ENCODE peak calls at places on chromosomes 7 and 10, in five cellular contexts. One of them, this sample, is unnamed.

GRCh38 chr10:14553434-14553833 is 221.3 kb downstream of the FAM107B start:
- DNase-seq in ovary: no peak
- DNase-seq in sigmoid colon: no peak
- DNase-seq in CD8-positive, alpha-beta memory T cell: no peak
- DNase-seq in SK-N-SH: no peak
- DNase-seq in this sample: no peak

GRCh38 chr10:650691-651615 is 38.5 kb downstream of the DIP2C start:
- DNase-seq in sigmoid colon: peak; percentile 77
- DNase-seq in ovary: no peak
- DNase-seq in SK-N-SH: no peak
- DNase-seq in CD8-positive, alpha-beta memory T cell: no peak
- DNase-seq in this sample: no peak

GRCh38 chr10:132309879-132310591 is 2.3 kb upstream of the STK32C start:
- DNase-seq in sigmoid colon: peak; percentile 57
- DNase-seq in SK-N-SH: no peak
- DNase-seq in CD8-positive, alpha-beta memory T cell: no peak
- DNase-seq in ovary: no peak
- DNase-seq in this sample: no peak

GRCh38 chr10:12041766-12042408 is 722 bp downstream of the UPF2 start:
- DNase-seq in sigmoid colon: no peak
- DNase-seq in ovary: no peak
- DNase-seq in SK-N-SH: no peak
- DNase-seq in CD8-positive, alpha-beta memory T cell: no peak
- DNase-seq in this sample: peak; percentile 13

GRCh38 chr7:140562921-140563600 is 77.6 kb downstream of the DENND2A start:
- DNase-seq in sigmoid colon: no peak
- DNase-seq in CD8-positive, alpha-beta memory T cell: no peak
- DNase-seq in SK-N-SH: no peak
- DNase-seq in ovary: no peak
- DNase-seq in this sample: no peak

GRCh38 chr7:26265061-26265460 is 26.6 kb upstream of the SNX10 start:
- DNase-seq in CD8-positive, alpha-beta memory T cell: no peak
- DNase-seq in SK-N-SH: no peak
- DNase-seq in sigmoid colon: no peak
- DNase-seq in ovary: no peak
- DNase-seq in this sample: no peak

GRCh38 chr10:69123306-69123746 is 652 bp upstream of the VPS26A start:
- DNase-seq in ovary: no peak
- DNase-seq in SK-N-SH: peak; percentile 72
- DNase-seq in CD8-positive, alpha-beta memory T cell: no peak
- DNase-seq in sigmoid colon: no peak
- DNase-seq in this sample: no peak

GRCh38 chr10:42635098-42635497 is 3.3 kb downstream of the ZNF33B start:
- DNase-seq in CD8-positive, alpha-beta memory T cell: no peak
- DNase-seq in sigmoid colon: no peak
- DNase-seq in SK-N-SH: no peak
- DNase-seq in ovary: no peak
- DNase-seq in this sample: no peak

GRCh38 chr7:32155712-32156111 is 85.5 kb upstream of the PDE1C start:
- DNase-seq in SK-N-SH: no peak
- DNase-seq in sigmoid colon: no peak
- DNase-seq in ovary: no peak
- DNase-seq in CD8-positive, alpha-beta memory T cell: no peak
- DNase-seq in this sample: no peak

GRCh38 chr7:11707606-11708193 is 124.3 kb downstream of the THSD7A start:
- DNase-seq in CD8-positive, alpha-beta memory T cell: no peak
- DNase-seq in sigmoid colon: no peak
- DNase-seq in SK-N-SH: no peak
- DNase-seq in ovary: no peak
- DNase-seq in this sample: no peak

GRCh38 chr10:70969188-70969587 is 80.8 kb upstream of the PCBD1 start:
- DNase-seq in CD8-positive, alpha-beta memory T cell: no peak
- DNase-seq in SK-N-SH: no peak
- DNase-seq in ovary: no peak
- DNase-seq in sigmoid colon: no peak
- DNase-seq in this sample: no peak

GRCh38 chr10:78377362-78377761 is 343.7 kb downstream of the RPS24 start:
- DNase-seq in CD8-positive, alpha-beta memory T cell: no peak
- DNase-seq in sigmoid colon: no peak
- DNase-seq in ovary: no peak
- DNase-seq in SK-N-SH: no peak
- DNase-seq in this sample: no peak

GRCh38 chr10:60230892-60231291 is 158.8 kb downstream of the ANK3 start:
- DNase-seq in CD8-positive, alpha-beta memory T cell: no peak
- DNase-seq in ovary: no peak
- DNase-seq in SK-N-SH: no peak
- DNase-seq in sigmoid colon: no peak
- DNase-seq in this sample: no peak

GRCh38 chr10:35643976-35644799 is 2.1 kb upstream of the FZD8 start:
- DNase-seq in SK-N-SH: no peak
- DNase-seq in CD8-positive, alpha-beta memory T cell: peak; percentile 4
- DNase-seq in ovary: peak; percentile 20
- DNase-seq in sigmoid colon: no peak
- DNase-seq in this sample: no peak

GRCh38 chr10:105210546-105210945 is 569.5 kb downstream of the SORCS3 start:
- DNase-seq in SK-N-SH: no peak
- DNase-seq in CD8-positive, alpha-beta memory T cell: no peak
- DNase-seq in ovary: no peak
- DNase-seq in sigmoid colon: no peak
- DNase-seq in this sample: no peak

GRCh38 chr10:71475243-71475871 is 78.6 kb downstream of the CDH23 start:
- DNase-seq in CD8-positive, alpha-beta memory T cell: no peak
- DNase-seq in SK-N-SH: no peak
- DNase-seq in ovary: peak; percentile 42
- DNase-seq in sigmoid colon: no peak
- DNase-seq in this sample: no peak

GRCh38 chr7:70920886-70921285 is 211.1 kb upstream of the GALNT17 start:
- DNase-seq in sigmoid colon: no peak
- DNase-seq in SK-N-SH: no peak
- DNase-seq in ovary: no peak
- DNase-seq in CD8-positive, alpha-beta memory T cell: no peak
- DNase-seq in this sample: no peak

GRCh38 chr10:4242561-4243035 is 457.6 kb upstream of the KLF6 start:
- DNase-seq in CD8-positive, alpha-beta memory T cell: no peak
- DNase-seq in sigmoid colon: peak; percentile 68
- DNase-seq in SK-N-SH: no peak
- DNase-seq in ovary: no peak
- DNase-seq in this sample: no peak

GRCh38 chr7:45259966-45260646 is 102.5 kb downstream of the RAMP3 start:
- DNase-seq in ovary: no peak
- DNase-seq in CD8-positive, alpha-beta memory T cell: peak; percentile 43
- DNase-seq in SK-N-SH: peak; percentile 86
- DNase-seq in sigmoid colon: no peak
- DNase-seq in this sample: peak; percentile 23

GRCh38 chr7:76063525-76063924 is 15.6 kb downstream of the MDH2 start:
- DNase-seq in sigmoid colon: no peak
- DNase-seq in ovary: no peak
- DNase-seq in CD8-positive, alpha-beta memory T cell: no peak
- DNase-seq in SK-N-SH: peak; percentile 60
- DNase-seq in this sample: no peak

GRCh38 chr10:132226586-132227405 is 40.0 kb downstream of the DPYSL4 start:
- DNase-seq in ovary: no peak
- DNase-seq in CD8-positive, alpha-beta memory T cell: no peak
- DNase-seq in sigmoid colon: no peak
- DNase-seq in SK-N-SH: no peak
- DNase-seq in this sample: no peak

GRCh38 chr7:68770649-68771048 is 827.6 kb upstream of the AUTS2 start:
- DNase-seq in CD8-positive, alpha-beta memory T cell: no peak
- DNase-seq in ovary: peak; percentile 17
- DNase-seq in sigmoid colon: no peak
- DNase-seq in SK-N-SH: peak; percentile 88
- DNase-seq in this sample: no peak

GRCh38 chr7:99374121-99375064 is at the start of gene ARPC1B:
- DNase-seq in sigmoid colon: peak; percentile 87
- DNase-seq in SK-N-SH: peak; percentile 99
- DNase-seq in ovary: peak; percentile 69
- DNase-seq in CD8-positive, alpha-beta memory T cell: peak; percentile 80
- DNase-seq in this sample: peak; percentile 58

GRCh38 chr7:101686030-101686429 is 56.9 kb upstream of the MYL10 start:
- DNase-seq in ovary: no peak
- DNase-seq in sigmoid colon: no peak
- DNase-seq in CD8-positive, alpha-beta memory T cell: no peak
- DNase-seq in SK-N-SH: no peak
- DNase-seq in this sample: no peak

GRCh38 chr10:35356725-35357092 is 20.4 kb downstream of the CCNY start:
- DNase-seq in sigmoid colon: no peak
- DNase-seq in ovary: no peak
- DNase-seq in SK-N-SH: no peak
- DNase-seq in CD8-positive, alpha-beta memory T cell: no peak
- DNase-seq in this sample: no peak

GRCh38 chr7:27905951-27906350 is 166.0 kb downstream of the TAX1BP1 start:
- DNase-seq in SK-N-SH: no peak
- DNase-seq in ovary: no peak
- DNase-seq in CD8-positive, alpha-beta memory T cell: no peak
- DNase-seq in sigmoid colon: no peak
- DNase-seq in this sample: no peak

GRCh38 chr7:91656486-91657237 is 223.8 kb downstream of the MTERF1 start:
- DNase-seq in sigmoid colon: no peak
- DNase-seq in ovary: no peak
- DNase-seq in CD8-positive, alpha-beta memory T cell: no peak
- DNase-seq in SK-N-SH: no peak
- DNase-seq in this sample: no peak

GRCh38 chr7:3722396-3722846 is 421.4 kb downstream of the SDK1 start:
- DNase-seq in SK-N-SH: peak; percentile 50
- DNase-seq in ovary: peak; percentile 28
- DNase-seq in sigmoid colon: no peak
- DNase-seq in CD8-positive, alpha-beta memory T cell: no peak
- DNase-seq in this sample: no peak

GRCh38 chr7:106813705-106814305 is 51.3 kb upstream of the PIK3CG start:
- DNase-seq in ovary: no peak
- DNase-seq in SK-N-SH: no peak
- DNase-seq in CD8-positive, alpha-beta memory T cell: no peak
- DNase-seq in sigmoid colon: no peak
- DNase-seq in this sample: no peak

GRCh38 chr7:101562531-101563197 is 66.4 kb downstream of the MYL10 start:
- DNase-seq in SK-N-SH: no peak
- DNase-seq in ovary: no peak
- DNase-seq in sigmoid colon: peak; percentile 20
- DNase-seq in CD8-positive, alpha-beta memory T cell: no peak
- DNase-seq in this sample: no peak

GRCh38 chr10:13272164-13272571 is 27.7 kb downstream of the PHYH start:
- DNase-seq in CD8-positive, alpha-beta memory T cell: no peak
- DNase-seq in ovary: peak; percentile 82
- DNase-seq in sigmoid colon: peak; percentile 71
- DNase-seq in SK-N-SH: peak; percentile 29
- DNase-seq in this sample: peak; percentile 57

GRCh38 chr10:94223702-94224370 is 138.9 kb downstream of the NOC3L start:
- DNase-seq in CD8-positive, alpha-beta memory T cell: no peak
- DNase-seq in sigmoid colon: no peak
- DNase-seq in SK-N-SH: peak; percentile 60
- DNase-seq in ovary: no peak
- DNase-seq in this sample: no peak

GRCh38 chr10:110365356-110366143 is 60.8 kb upstream of the SMNDC1 start:
- DNase-seq in ovary: no peak
- DNase-seq in SK-N-SH: no peak
- DNase-seq in CD8-positive, alpha-beta memory T cell: no peak
- DNase-seq in sigmoid colon: no peak
- DNase-seq in this sample: no peak

DNA sequence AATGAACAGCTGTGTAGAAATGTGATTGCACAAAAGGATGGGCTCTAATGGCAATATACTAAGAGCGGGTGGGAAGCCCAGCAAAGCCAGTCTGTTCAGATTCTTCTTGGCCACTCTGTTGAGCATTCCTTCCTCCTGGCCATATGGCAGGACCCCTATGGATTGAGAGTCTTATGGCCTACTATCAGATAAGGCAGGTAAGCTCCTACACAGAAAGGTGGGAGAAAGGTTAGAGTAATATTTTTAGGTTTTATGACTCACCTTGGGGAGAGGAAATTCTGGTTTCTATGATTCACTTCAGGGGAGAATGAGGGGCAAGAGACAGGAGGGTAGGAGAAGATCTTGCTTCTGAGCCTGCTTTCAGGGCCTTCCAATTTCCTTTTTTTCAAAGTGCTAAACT is 15.1 kb upstream of the AKR1B10 start:
- DNase-seq in ovary: no peak
- DNase-seq in SK-N-SH: no peak
- DNase-seq in CD8-positive, alpha-beta memory T cell: no peak
- DNase-seq in sigmoid colon: no peak
- DNase-seq in this sample: no peak
- H3K4me1 ChIP-seq in ovary: no peaks in the 10 kb centered on the region
- H3K4me1 ChIP-seq in SK-N-SH: no peaks in the 10 kb centered on the region
- H3K4me1 ChIP-seq in CD8-positive, alpha-beta memory T cell: no peaks in the 10 kb centered on the region
- H3K4me1 ChIP-seq in sigmoid colon: no peaks in the 10 kb centered on the region
- H3K4me1 ChIP-seq in this sample: peaks cover 24% of the 10 kb centered on the region

GRCh38 chr7:22386206-22386858 is 29.4 kb upstream of the RAPGEF5 start:
- DNase-seq in ovary: no peak
- DNase-seq in sigmoid colon: no peak
- DNase-seq in SK-N-SH: no peak
- DNase-seq in CD8-positive, alpha-beta memory T cell: no peak
- DNase-seq in this sample: no peak
- H3K4me1 ChIP-seq in ovary: no peaks in the 10 kb centered on the region
- H3K4me1 ChIP-seq in sigmoid colon: no peaks in the 10 kb centered on the region
- H3K4me1 ChIP-seq in SK-N-SH: no peaks in the 10 kb centered on the region
- H3K4me1 ChIP-seq in CD8-positive, alpha-beta memory T cell: no peaks in the 10 kb centered on the region
- H3K4me1 ChIP-seq in this sample: no peaks in the 10 kb centered on the region

GRCh38 chr10:102435529-102436233 is 3.3 kb upstream of the CUEDC2 start:
- DNase-seq in sigmoid colon: no peak
- DNase-seq in CD8-positive, alpha-beta memory T cell: no peak
- DNase-seq in ovary: no peak
- DNase-seq in SK-N-SH: no peak
- DNase-seq in this sample: no peak
- H3K4me1 ChIP-seq in sigmoid colon: peaks cover 14% of the 10 kb centered on the region
- H3K4me1 ChIP-seq in CD8-positive, alpha-beta memory T cell: peaks cover 50% of the 10 kb centered on the region
- H3K4me1 ChIP-seq in ovary: peaks cover 10% of the 10 kb centered on the region
- H3K4me1 ChIP-seq in SK-N-SH: peaks cover 6% of the 10 kb centered on the region
- H3K4me1 ChIP-seq in this sample: peaks cover 12% of the 10 kb centered on the region

DNA sequence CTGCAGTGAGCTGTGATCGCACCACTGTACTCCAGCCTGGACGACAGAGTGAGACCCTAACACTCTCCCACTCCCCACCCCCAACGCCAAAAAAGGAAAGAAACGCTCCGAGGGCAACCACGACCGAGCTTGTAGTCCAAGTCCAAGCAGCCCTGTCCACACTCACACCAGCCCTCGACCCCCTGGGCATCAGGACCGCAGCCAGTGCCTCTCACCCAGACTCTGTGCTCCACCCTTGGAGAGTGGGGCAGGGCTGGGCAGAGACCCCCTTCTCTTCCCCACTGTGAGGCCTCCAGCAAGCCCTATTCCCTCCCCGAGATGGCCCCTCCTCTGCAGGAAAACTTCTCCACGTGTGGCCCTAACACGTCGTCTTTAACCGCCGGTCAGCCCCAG is 82.6 kb downstream of the FOXL3 start:
- DNase-seq in sigmoid colon: no peak
- DNase-seq in SK-N-SH: no peak
- DNase-seq in CD8-positive, alpha-beta memory T cell: no peak
- DNase-seq in ovary: peak; percentile 15
- DNase-seq in this sample: no peak
- H3K4me1 ChIP-seq in sigmoid colon: no peaks in the 10 kb centered on the region
- H3K4me1 ChIP-seq in SK-N-SH: no peaks in the 10 kb centered on the region
- H3K4me1 ChIP-seq in CD8-positive, alpha-beta memory T cell: no peaks in the 10 kb centered on the region
- H3K4me1 ChIP-seq in ovary: no peaks in the 10 kb centered on the region
- H3K4me1 ChIP-seq in this sample: no peaks in the 10 kb centered on the region

This sample was measured in gastrocnemius medialis.